ENCODE peak calls at places on chromosomes 3 and 15, in six cellular contexts. J is AG04450, W is IMR-90, D is body of pancreas, C is DND-41, R is Peyer's patch. V is an unnamed sample. For H3K27me3, the result is how much of the 10 kb centered on the place peaks cover.

GRCh38 chr3:122084795-122085194 is 29.6 kb downstream of the CD86 start:
- DNase-seq in D (no peak), C (no peak), J (no peak), R (no peak), W (no peak), V (no peak)

GRCh38 chr3:187737401-187738088 is 7.7 kb downstream of the BCL6 start:
- DNase-seq in D (peak), R (peak), W (peak), C (peak), J (no peak), V (no peak)

GRCh38 chr3:156448300-156448699 is 106.6 kb downstream of the SSR3 start:
- DNase-seq in C (peak), D (no peak), J (no peak), W (peak), R (peak), V (no peak)

GRCh38 chr3:65348596-65348995 is 660.8 kb upstream of the ADAMTS9 start:
- DNase-seq in R (no peak), W (peak), C (no peak), D (no peak), J (peak), V (no peak)

GRCh38 chr15:33242165-33242564 is 47.7 kb upstream of the FMN1 start:
- DNase-seq in D (no peak), J (no peak), R (no peak), W (peak), C (no peak), V (no peak)

GRCh38 chr3:124119056-124119721 is 127.3 kb upstream of the ROPN1 start:
- DNase-seq in R (no peak), J (peak), W (peak), C (no peak), D (no peak), V (no peak)

GRCh38 chr15:91338763-91339162 is 238.7 kb downstream of the SV2B start:
- DNase-seq in J (no peak), W (peak), D (no peak), R (no peak), C (no peak), V (no peak)

GRCh38 chr15:91484141-91484540 is 369.4 kb upstream of the SLCO3A1 start:
- DNase-seq in W (no peak), R (no peak), C (no peak), J (no peak), D (no peak), V (no peak)

GRCh38 chr3:39752751-39753150 is 56.7 kb upstream of the MYRIP start:
- DNase-seq in D (no peak), R (no peak), C (no peak), J (no peak), W (no peak), V (no peak)

GRCh38 chr3:104596551-104596950 is 770.2 kb upstream of the ALCAM start:
- DNase-seq in R (no peak), D (no peak), C (peak), J (peak), W (peak), V (no peak)

GRCh38 chr3:36763850-36764703 is at the start of gene DCLK3:
- DNase-seq in C (no peak), J (no peak), D (no peak), R (no peak), W (no peak), V (no peak)

GRCh38 chr3:185958626-185959025 is 20.8 kb upstream of the TRA2B start:
- DNase-seq in C (no peak), R (peak), J (no peak), D (no peak), W (peak), V (no peak)

GRCh38 chr3:190497809-190498208 is 16.1 kb upstream of the IL1RAP start:
- DNase-seq in C (no peak), D (no peak), W (no peak), J (no peak), R (no peak), V (no peak)

GRCh38 chr3:139088462-139089324 is 44.0 kb upstream of the PRR23C start:
- DNase-seq in D (no peak), R (no peak), C (no peak), J (no peak), W (no peak), V (no peak)

GRCh38 chr3:30646181-30646876 is 39.9 kb downstream of the TGFBR2 start:
- DNase-seq in C (no peak), W (no peak), J (no peak), R (no peak), D (no peak), V (no peak)

GRCh38 chr3:21621396-21621695 is 129.7 kb downstream of the ZNF385D start:
- DNase-seq in R (no peak), J (peak), C (no peak), D (no peak), W (peak), V (no peak)

GRCh38 chr3:125511420-125512094 is 8.4 kb downstream of the SNX4 start:
- DNase-seq in J (no peak), R (no peak), C (no peak), D (no peak), W (peak), V (no peak)

GRCh38 chr15:100934735-100935134 is 15.6 kb downstream of the LRRK1 start:
- DNase-seq in W (peak), J (no peak), C (no peak), D (no peak), R (no peak), V (no peak)

GRCh38 chr3:127220497-127220896 is 27.6 kb downstream of the PRR23E start:
- DNase-seq in W (no peak), J (no peak), D (no peak), R (no peak), C (no peak), V (peak)

GRCh38 chr3:126659915-126660886 is 5.3 kb upstream of the TXNRD3 start:
- DNase-seq in W (no peak), D (no peak), R (no peak), C (no peak), J (no peak), V (no peak)

GRCh38 chr3:25448750-25449684 is 21.0 kb downstream of the RARB start:
- DNase-seq in R (peak), W (peak), D (peak), J (no peak), C (no peak), V (no peak)

GRCh38 chr3:127889461-127889863 is 25.6 kb upstream of the KBTBD12 start:
- DNase-seq in W (peak), J (no peak), R (no peak), C (no peak), D (peak), V (no peak)

GRCh38 chr3:14472471-14473351 is 67.4 kb downstream of the GRIP2 start:
- DNase-seq in W (peak), J (peak), R (no peak), C (no peak), D (no peak), V (no peak)

GRCh38 chr3:170178631-170179030 is 2.9 kb downstream of the PHC3 start:
- DNase-seq in R (peak), W (no peak), J (no peak), D (no peak), C (peak), V (no peak)

GRCh38 chr15:58749532-58750337 is at the start of gene ADAM10:
- DNase-seq in W (peak), D (peak), J (peak), C (peak), R (peak), V (peak)
- TF ChIP-seq CTCF in W (no peak), D (no peak), J (no peak), C (no peak), R (no peak), V (no peak)

GRCh38 chr3:152205097-152205593 is 63.6 kb upstream of the MBNL1 start:
- DNase-seq in C (no peak), R (no peak), J (no peak), D (no peak), W (no peak), V (peak)
- H3K4me3 ChIP-seq in C (peak), R (peak), J (no peak), D (no peak), W (no peak), V (peak)

DNA sequence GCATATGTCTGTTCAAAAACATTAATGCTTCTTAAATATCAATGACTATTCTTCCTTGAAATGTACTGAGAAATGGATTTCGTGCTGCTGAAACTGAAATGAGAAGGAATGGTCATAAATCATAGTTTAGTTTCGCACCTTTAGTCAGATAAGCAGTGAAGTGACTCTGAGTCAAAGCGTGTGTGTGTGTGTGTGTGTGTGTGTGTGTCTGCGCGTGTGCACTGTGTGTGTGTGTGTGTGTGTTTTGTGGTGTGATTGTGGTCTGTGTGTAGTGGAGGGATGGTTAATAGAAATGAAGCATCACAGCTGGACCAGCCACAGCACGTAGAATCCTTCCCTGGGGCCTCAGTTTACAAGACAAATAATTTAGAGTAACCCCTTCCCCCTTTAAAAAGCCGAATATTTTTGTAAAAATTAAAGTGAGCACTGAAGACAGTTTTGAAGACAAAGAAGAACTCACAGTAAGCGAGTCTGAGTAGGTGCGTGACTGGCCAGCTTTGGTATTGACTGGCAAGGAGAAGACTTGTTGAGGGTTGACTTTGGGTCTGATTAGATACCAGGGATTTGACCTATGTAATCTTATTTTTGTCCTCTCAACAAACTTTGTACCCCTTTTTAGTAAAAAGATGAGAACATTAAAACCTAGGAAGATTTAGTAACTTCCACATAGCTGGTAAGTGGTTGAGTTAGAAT is 202.0 kb upstream of the IL12A start:
- DNase-seq in J (no peak), D (no peak), R (no peak), W (no peak), C (no peak), V (no peak)
- H3K27me3 ChIP-seq in J (under half), D (under half), R (under half), W (under half), C (under half), V (under half)

GRCh38 chr3:61631108-61631769 is 69.9 kb downstream of the PTPRG start:
- DNase-seq in W (no peak), D (no peak), J (no peak), R (no peak), C (no peak), V (peak)
- TF ChIP-seq CTCF in W (no peak), D (no peak), J (no peak), R (no peak), C (no peak), V (no peak)

GRCh38 chr3:78875431-78875830 is 892.4 kb downstream of the ROBO1 start:
- DNase-seq in J (no peak), C (no peak), R (no peak), W (no peak), D (no peak), V (no peak)

GRCh38 chr3:78872195-78872594 is 895.6 kb downstream of the ROBO1 start:
- DNase-seq in W (no peak), D (no peak), J (no peak), C (no peak), R (no peak), V (no peak)

GRCh38 chr3:78875851-78876250 is 891.9 kb downstream of the ROBO1 start:
- DNase-seq in R (no peak), J (no peak), D (no peak), W (peak), C (no peak), V (no peak)

GRCh38 chr3:78871048-78871447 is 896.8 kb downstream of the ROBO1 start:
- DNase-seq in R (no peak), C (no peak), J (no peak), D (no peak), W (peak), V (no peak)

GRCh38 chr3:78873641-78874040 is 894.2 kb downstream of the ROBO1 start:
- DNase-seq in R (no peak), C (no peak), W (peak), J (no peak), D (no peak), V (no peak)
- H3K4me3 ChIP-seq in R (no peak), C (no peak), W (no peak), J (no peak), D (no peak), V (no peak)